ENCODE peak calls at places on chromosomes 12 and 14, in five cellular contexts. One of them, this sample, is unnamed.

GRCh38 chr14:29028973-29029582 is 262.5 kb downstream of the FOXG1 start:
- DNase-seq in LoVo: peak; percentile 16
- DNase-seq in activated T-cell treated with anti-CD3 and anti-CD28 coated beads, Interleukin-2, amount 50 U/mL, for 4 hours: no peak
- DNase-seq in Karpas-422: no peak
- DNase-seq in NCI-H1436 treated with DMSO at 0.1 percent for 48 hours: no peak
- DNase-seq in this sample: no peak

GRCh38 chr14:73862480-73862879 is 10.8 kb downstream of the PTGR2 start:
- DNase-seq in LoVo: no peak
- DNase-seq in activated T-cell treated with anti-CD3 and anti-CD28 coated beads, Interleukin-2, amount 50 U/mL, for 4 hours: no peak
- DNase-seq in Karpas-422: no peak
- DNase-seq in NCI-H1436 treated with DMSO at 0.1 percent for 48 hours: no peak
- DNase-seq in this sample: no peak

GRCh38 chr12:1811281-1811947 is 9.0 kb upstream of the LRTM2 start:
- DNase-seq in LoVo: no peak
- DNase-seq in activated T-cell treated with anti-CD3 and anti-CD28 coated beads, Interleukin-2, amount 50 U/mL, for 4 hours: peak; percentile 44
- DNase-seq in Karpas-422: no peak
- DNase-seq in NCI-H1436 treated with DMSO at 0.1 percent for 48 hours: no peak
- DNase-seq in this sample: peak; percentile 54

GRCh38 chr14:28656704-28657255 is 109.8 kb upstream of the FOXG1 start:
- DNase-seq in LoVo: no peak
- DNase-seq in activated T-cell treated with anti-CD3 and anti-CD28 coated beads, Interleukin-2, amount 50 U/mL, for 4 hours: no peak
- DNase-seq in Karpas-422: no peak
- DNase-seq in NCI-H1436 treated with DMSO at 0.1 percent for 48 hours: no peak
- DNase-seq in this sample: no peak

GRCh38 chr14:104729835-104730181 is 5.8 kb downstream of the ADSS1 start:
- DNase-seq in LoVo: no peak
- DNase-seq in activated T-cell treated with anti-CD3 and anti-CD28 coated beads, Interleukin-2, amount 50 U/mL, for 4 hours: no peak
- DNase-seq in Karpas-422: no peak
- DNase-seq in NCI-H1436 treated with DMSO at 0.1 percent for 48 hours: no peak
- DNase-seq in this sample: no peak

GRCh38 chr12:29780084-29780483 is 3.7 kb downstream of the TMTC1 start:
- DNase-seq in LoVo: no peak
- DNase-seq in activated T-cell treated with anti-CD3 and anti-CD28 coated beads, Interleukin-2, amount 50 U/mL, for 4 hours: no peak
- DNase-seq in Karpas-422: no peak
- DNase-seq in NCI-H1436 treated with DMSO at 0.1 percent for 48 hours: no peak
- DNase-seq in this sample: no peak

GRCh38 chr14:70721542-70721941 is 79.8 kb downstream of the TTC9 start:
- DNase-seq in LoVo: no peak
- DNase-seq in activated T-cell treated with anti-CD3 and anti-CD28 coated beads, Interleukin-2, amount 50 U/mL, for 4 hours: no peak
- DNase-seq in Karpas-422: no peak
- DNase-seq in NCI-H1436 treated with DMSO at 0.1 percent for 48 hours: no peak
- DNase-seq in this sample: no peak

GRCh38 chr12:8658361-8658760 is 4.3 kb downstream of the MFAP5 start:
- DNase-seq in LoVo: peak; percentile 31
- DNase-seq in activated T-cell treated with anti-CD3 and anti-CD28 coated beads, Interleukin-2, amount 50 U/mL, for 4 hours: no peak
- DNase-seq in Karpas-422: no peak
- DNase-seq in NCI-H1436 treated with DMSO at 0.1 percent for 48 hours: no peak
- DNase-seq in this sample: no peak

GRCh38 chr14:104634031-104634760 is 29.6 kb upstream of the TMEM179 start:
- DNase-seq in LoVo: no peak
- DNase-seq in activated T-cell treated with anti-CD3 and anti-CD28 coated beads, Interleukin-2, amount 50 U/mL, for 4 hours: no peak
- DNase-seq in Karpas-422: no peak
- DNase-seq in NCI-H1436 treated with DMSO at 0.1 percent for 48 hours: no peak
- DNase-seq in this sample: no peak

GRCh38 chr12:91778938-91779400 is 366.7 kb downstream of the BTG1 start:
- DNase-seq in LoVo: peak; percentile 98
- DNase-seq in activated T-cell treated with anti-CD3 and anti-CD28 coated beads, Interleukin-2, amount 50 U/mL, for 4 hours: peak; percentile 40
- DNase-seq in Karpas-422: no peak
- DNase-seq in NCI-H1436 treated with DMSO at 0.1 percent for 48 hours: no peak
- DNase-seq in this sample: peak; percentile 49

GRCh38 chr12:121383601-121384019 is 16.3 kb upstream of the RNF34 start:
- DNase-seq in LoVo: no peak
- DNase-seq in activated T-cell treated with anti-CD3 and anti-CD28 coated beads, Interleukin-2, amount 50 U/mL, for 4 hours: no peak
- DNase-seq in Karpas-422: no peak
- DNase-seq in NCI-H1436 treated with DMSO at 0.1 percent for 48 hours: no peak
- DNase-seq in this sample: no peak

GRCh38 chr12:89448951-89449371 is 75.6 kb downstream of the GALNT4 start:
- DNase-seq in LoVo: no peak
- DNase-seq in activated T-cell treated with anti-CD3 and anti-CD28 coated beads, Interleukin-2, amount 50 U/mL, for 4 hours: no peak
- DNase-seq in Karpas-422: no peak
- DNase-seq in NCI-H1436 treated with DMSO at 0.1 percent for 48 hours: no peak
- DNase-seq in this sample: no peak

GRCh38 chr12:113292091-113292490 is 42.8 kb downstream of the SLC8B1 start:
- DNase-seq in LoVo: no peak
- DNase-seq in activated T-cell treated with anti-CD3 and anti-CD28 coated beads, Interleukin-2, amount 50 U/mL, for 4 hours: no peak
- DNase-seq in Karpas-422: no peak
- DNase-seq in NCI-H1436 treated with DMSO at 0.1 percent for 48 hours: no peak
- DNase-seq in this sample: no peak

GRCh38 chr14:23070262-23071129 is 13.2 kb upstream of the CDH24 start:
- DNase-seq in LoVo: no peak
- DNase-seq in activated T-cell treated with anti-CD3 and anti-CD28 coated beads, Interleukin-2, amount 50 U/mL, for 4 hours: no peak
- DNase-seq in Karpas-422: peak; percentile 71
- DNase-seq in NCI-H1436 treated with DMSO at 0.1 percent for 48 hours: no peak
- DNase-seq in this sample: no peak

GRCh38 chr12:54258286-54258685 is 21.6 kb downstream of the CBX5 start:
- DNase-seq in LoVo: no peak
- DNase-seq in activated T-cell treated with anti-CD3 and anti-CD28 coated beads, Interleukin-2, amount 50 U/mL, for 4 hours: no peak
- DNase-seq in Karpas-422: no peak
- DNase-seq in NCI-H1436 treated with DMSO at 0.1 percent for 48 hours: no peak
- DNase-seq in this sample: no peak

GRCh38 chr12:106710143-106710893 is 64.2 kb upstream of the RIC8B start:
- DNase-seq in LoVo: no peak
- DNase-seq in activated T-cell treated with anti-CD3 and anti-CD28 coated beads, Interleukin-2, amount 50 U/mL, for 4 hours: no peak
- DNase-seq in Karpas-422: no peak
- DNase-seq in NCI-H1436 treated with DMSO at 0.1 percent for 48 hours: no peak
- DNase-seq in this sample: no peak

GRCh38 chr12:30191701-30192455 is 408.1 kb upstream of the TMTC1 start:
- DNase-seq in LoVo: no peak
- DNase-seq in activated T-cell treated with anti-CD3 and anti-CD28 coated beads, Interleukin-2, amount 50 U/mL, for 4 hours: no peak
- DNase-seq in Karpas-422: no peak
- DNase-seq in NCI-H1436 treated with DMSO at 0.1 percent for 48 hours: no peak
- DNase-seq in this sample: no peak

GRCh38 chr12:8011331-8011730 is 21.2 kb upstream of the FOXJ2 start:
- DNase-seq in LoVo: no peak
- DNase-seq in activated T-cell treated with anti-CD3 and anti-CD28 coated beads, Interleukin-2, amount 50 U/mL, for 4 hours: no peak
- DNase-seq in Karpas-422: no peak
- DNase-seq in NCI-H1436 treated with DMSO at 0.1 percent for 48 hours: no peak
- DNase-seq in this sample: no peak

GRCh38 chr12:15044461-15044860 is 71.6 kb downstream of the PDE6H start:
- DNase-seq in LoVo: no peak
- DNase-seq in activated T-cell treated with anti-CD3 and anti-CD28 coated beads, Interleukin-2, amount 50 U/mL, for 4 hours: no peak
- DNase-seq in Karpas-422: no peak
- DNase-seq in NCI-H1436 treated with DMSO at 0.1 percent for 48 hours: no peak
- DNase-seq in this sample: no peak

GRCh38 chr14:72961579-72962335 is 35.5 kb downstream of the DCAF4 start:
- DNase-seq in LoVo: peak; percentile 59
- DNase-seq in activated T-cell treated with anti-CD3 and anti-CD28 coated beads, Interleukin-2, amount 50 U/mL, for 4 hours: no peak
- DNase-seq in Karpas-422: no peak
- DNase-seq in NCI-H1436 treated with DMSO at 0.1 percent for 48 hours: no peak
- DNase-seq in this sample: no peak

GRCh38 chr14:76201162-76201561 is 49.4 kb downstream of the GPATCH2L start:
- DNase-seq in LoVo: no peak
- DNase-seq in activated T-cell treated with anti-CD3 and anti-CD28 coated beads, Interleukin-2, amount 50 U/mL, for 4 hours: no peak
- DNase-seq in Karpas-422: no peak
- DNase-seq in NCI-H1436 treated with DMSO at 0.1 percent for 48 hours: no peak
- DNase-seq in this sample: no peak

GRCh38 chr14:76510255-76510654 is 134.3 kb downstream of the ESRRB start:
- DNase-seq in LoVo: no peak
- DNase-seq in activated T-cell treated with anti-CD3 and anti-CD28 coated beads, Interleukin-2, amount 50 U/mL, for 4 hours: no peak
- DNase-seq in Karpas-422: no peak
- DNase-seq in NCI-H1436 treated with DMSO at 0.1 percent for 48 hours: no peak
- DNase-seq in this sample: no peak

GRCh38 chr12:122363782-122364181 is 58.7 kb downstream of the CLIP1 start:
- DNase-seq in LoVo: no peak
- DNase-seq in activated T-cell treated with anti-CD3 and anti-CD28 coated beads, Interleukin-2, amount 50 U/mL, for 4 hours: no peak
- DNase-seq in Karpas-422: no peak
- DNase-seq in NCI-H1436 treated with DMSO at 0.1 percent for 48 hours: no peak
- DNase-seq in this sample: no peak

GRCh38 chr12:31682136-31682962 is 22.9 kb downstream of the ETFBKMT start:
- DNase-seq in LoVo: peak; percentile 83
- DNase-seq in activated T-cell treated with anti-CD3 and anti-CD28 coated beads, Interleukin-2, amount 50 U/mL, for 4 hours: peak; percentile 57
- DNase-seq in Karpas-422: peak; percentile 89
- DNase-seq in NCI-H1436 treated with DMSO at 0.1 percent for 48 hours: peak; percentile 8
- DNase-seq in this sample: peak; percentile 56

GRCh38 chr12:3458041-3458440 is 33.0 kb upstream of the PRMT8 start:
- DNase-seq in LoVo: peak; percentile 91
- DNase-seq in activated T-cell treated with anti-CD3 and anti-CD28 coated beads, Interleukin-2, amount 50 U/mL, for 4 hours: no peak
- DNase-seq in Karpas-422: no peak
- DNase-seq in NCI-H1436 treated with DMSO at 0.1 percent for 48 hours: no peak
- DNase-seq in this sample: no peak

GRCh38 chr12:68885381-68885780 is 47.6 kb downstream of the CPM start:
- DNase-seq in LoVo: no peak
- DNase-seq in activated T-cell treated with anti-CD3 and anti-CD28 coated beads, Interleukin-2, amount 50 U/mL, for 4 hours: no peak
- DNase-seq in Karpas-422: no peak
- DNase-seq in NCI-H1436 treated with DMSO at 0.1 percent for 48 hours: no peak
- DNase-seq in this sample: no peak

GRCh38 chr12:115632323-115632722 is 645.2 kb downstream of the MED13L start:
- DNase-seq in LoVo: no peak
- DNase-seq in activated T-cell treated with anti-CD3 and anti-CD28 coated beads, Interleukin-2, amount 50 U/mL, for 4 hours: no peak
- DNase-seq in Karpas-422: no peak
- DNase-seq in NCI-H1436 treated with DMSO at 0.1 percent for 48 hours: no peak
- DNase-seq in this sample: no peak

GRCh38 chr14:61420326-61420725 is 98.9 kb downstream of the PRKCH start:
- DNase-seq in LoVo: no peak
- DNase-seq in activated T-cell treated with anti-CD3 and anti-CD28 coated beads, Interleukin-2, amount 50 U/mL, for 4 hours: peak; percentile 47
- DNase-seq in Karpas-422: no peak
- DNase-seq in NCI-H1436 treated with DMSO at 0.1 percent for 48 hours: no peak
- DNase-seq in this sample: peak; percentile 39

GRCh38 chr12:102961488-102961801 is 4.0 kb downstream of the ASCL1 start:
- DNase-seq in LoVo: no peak
- DNase-seq in activated T-cell treated with anti-CD3 and anti-CD28 coated beads, Interleukin-2, amount 50 U/mL, for 4 hours: no peak
- DNase-seq in Karpas-422: no peak
- DNase-seq in NCI-H1436 treated with DMSO at 0.1 percent for 48 hours: peak; percentile 71
- DNase-seq in this sample: no peak

GRCh38 chr12:99390707-99391106 is 256.8 kb upstream of the GARIN6 start:
- DNase-seq in LoVo: no peak
- DNase-seq in activated T-cell treated with anti-CD3 and anti-CD28 coated beads, Interleukin-2, amount 50 U/mL, for 4 hours: no peak
- DNase-seq in Karpas-422: peak; percentile 53
- DNase-seq in NCI-H1436 treated with DMSO at 0.1 percent for 48 hours: no peak
- DNase-seq in this sample: no peak

GRCh38 chr12:113142173-113142885 is 6.8 kb upstream of the RASAL1 start:
- DNase-seq in LoVo: no peak
- DNase-seq in activated T-cell treated with anti-CD3 and anti-CD28 coated beads, Interleukin-2, amount 50 U/mL, for 4 hours: no peak
- DNase-seq in Karpas-422: no peak
- DNase-seq in NCI-H1436 treated with DMSO at 0.1 percent for 48 hours: no peak
- DNase-seq in this sample: no peak

GRCh38 chr14:99662846-99663245 is 17.9 kb downstream of the HHIPL1 start:
- DNase-seq in LoVo: no peak
- DNase-seq in activated T-cell treated with anti-CD3 and anti-CD28 coated beads, Interleukin-2, amount 50 U/mL, for 4 hours: no peak
- DNase-seq in Karpas-422: no peak
- DNase-seq in NCI-H1436 treated with DMSO at 0.1 percent for 48 hours: no peak
- DNase-seq in this sample: no peak

GRCh38 chr12:65335021-65335714 is 56.7 kb downstream of the MSRB3 start:
- DNase-seq in LoVo: no peak
- DNase-seq in activated T-cell treated with anti-CD3 and anti-CD28 coated beads, Interleukin-2, amount 50 U/mL, for 4 hours: no peak
- DNase-seq in Karpas-422: no peak
- DNase-seq in NCI-H1436 treated with DMSO at 0.1 percent for 48 hours: no peak
- DNase-seq in this sample: no peak

GRCh38 chr12:70268972-70269371 is 25.7 kb downstream of the CNOT2 start:
- DNase-seq in LoVo: no peak
- DNase-seq in activated T-cell treated with anti-CD3 and anti-CD28 coated beads, Interleukin-2, amount 50 U/mL, for 4 hours: no peak
- DNase-seq in Karpas-422: peak; percentile 51
- DNase-seq in NCI-H1436 treated with DMSO at 0.1 percent for 48 hours: no peak
- DNase-seq in this sample: no peak

GRCh38 chr12:645563-646071 is 17.6 kb downstream of the NINJ2 start:
- DNase-seq in LoVo: no peak
- DNase-seq in activated T-cell treated with anti-CD3 and anti-CD28 coated beads, Interleukin-2, amount 50 U/mL, for 4 hours: no peak
- DNase-seq in Karpas-422: no peak
- DNase-seq in NCI-H1436 treated with DMSO at 0.1 percent for 48 hours: no peak
- DNase-seq in this sample: no peak

GRCh38 chr12:46449161-46449715 is 76.7 kb upstream of the SLC38A2 start:
- DNase-seq in LoVo: no peak
- DNase-seq in activated T-cell treated with anti-CD3 and anti-CD28 coated beads, Interleukin-2, amount 50 U/mL, for 4 hours: no peak
- DNase-seq in Karpas-422: no peak
- DNase-seq in NCI-H1436 treated with DMSO at 0.1 percent for 48 hours: no peak
- DNase-seq in this sample: no peak

GRCh38 chr12:64672925-64673409 is 62.7 kb downstream of the RASSF3 start:
- DNase-seq in LoVo: peak; percentile 94
- DNase-seq in activated T-cell treated with anti-CD3 and anti-CD28 coated beads, Interleukin-2, amount 50 U/mL, for 4 hours: no peak
- DNase-seq in Karpas-422: no peak
- DNase-seq in NCI-H1436 treated with DMSO at 0.1 percent for 48 hours: no peak
- DNase-seq in this sample: peak; percentile 39

GRCh38 chr12:122138616-122139015 is 35.4 kb downstream of the IL31 start:
- DNase-seq in LoVo: no peak
- DNase-seq in activated T-cell treated with anti-CD3 and anti-CD28 coated beads, Interleukin-2, amount 50 U/mL, for 4 hours: no peak
- DNase-seq in Karpas-422: no peak
- DNase-seq in NCI-H1436 treated with DMSO at 0.1 percent for 48 hours: no peak
- DNase-seq in this sample: no peak